ENCODE peak calls at places on chromosome 15, in four cellular contexts. G is heart left ventricle, S is PC-3, C is progenitor cell of endocrine pancreas. D is an unnamed sample.

GRCh38 chr15:57557810-57558209 is 33.9 kb upstream of the MYZAP start:
- DNase-seq in G (no peak), S (no peak), C (no peak), D (no peak)

GRCh38 chr15:41233367-41233771 is 2.3 kb downstream of the CHP1 start:
- DNase-seq in G (no peak), S (peak; percentile 78), C (no peak), D (peak; percentile 68)

GRCh38 chr15:72077950-72078349 is 40.0 kb downstream of the MYO9A start:
- DNase-seq in G (no peak), S (no peak), C (no peak), D (no peak)

GRCh38 chr15:89338036-89338435 is 3.4 kb upstream of the POLG start:
- DNase-seq in G (no peak), S (no peak), C (no peak), D (no peak)

GRCh38 chr15:89457086-89457485 is 39.3 kb downstream of the RHCG start:
- DNase-seq in G (no peak), S (peak; percentile 54), C (no peak), D (peak; percentile 28)

GRCh38 chr15:98804057-98804380 is 155.7 kb downstream of the IGF1R start:
- DNase-seq in G (no peak), S (peak; percentile 14), C (no peak), D (no peak)

GRCh38 chr15:85584791-85585360 is 204.5 kb downstream of the AKAP13 start:
- DNase-seq in G (no peak), S (no peak), C (no peak), D (no peak)

GRCh38 chr15:85646538-85647091 is 148.1 kb downstream of the KLHL25 start:
- DNase-seq in G (no peak), S (no peak), C (no peak), D (peak; percentile 78)

GRCh38 chr15:67225336-67225735 is 29.1 kb downstream of the AAGAB start:
- DNase-seq in G (no peak), S (peak; percentile 42), C (no peak), D (peak; percentile 54)

GRCh38 chr15:29938701-29939340 is 116.6 kb upstream of the TJP1 start:
- DNase-seq in G (no peak), S (peak; percentile 52), C (no peak), D (no peak)

GRCh38 chr15:65028921-65029735 is at the start of gene MTFMT:
- DNase-seq in G (peak; percentile 94), S (peak; percentile 71), C (peak; percentile 87), D (peak; percentile 62)
- TF ChIP-seq CTCF in G (no peak), S (no peak), C (peak; percentile 20), D (peak; percentile 21)

GRCh38 chr15:33021806-33022389 is 172.6 kb downstream of the FMN1 start:
- DNase-seq in G (no peak), S (peak; percentile 85), C (no peak), D (peak; percentile 61)
- TF ChIP-seq CTCF in G (peak; percentile 47), S (peak; percentile 89), C (peak; percentile 72), D (peak; percentile 87)

GRCh38 chr15:78992416-78993256 is 47.8 kb upstream of the CTSH start:
- DNase-seq in G (no peak), S (no peak), C (no peak), D (no peak)
- TF ChIP-seq CTCF in G (no peak), S (no peak), C (no peak), D (no peak)

GRCh38 chr15:62554164-62554563 is 389.1 kb upstream of the C2CD4B start:
- DNase-seq in G (no peak), S (no peak), C (no peak), D (no peak)

GRCh38 chr15:62547584-62547983 is 382.5 kb upstream of the C2CD4B start:
- DNase-seq in G (no peak), S (no peak), C (no peak), D (no peak)

GRCh38 chr15:62544446-62544845 is 379.4 kb upstream of the C2CD4B start:
- DNase-seq in G (no peak), S (no peak), C (no peak), D (no peak)

GRCh38 chr15:62545392-62546227 is 380.5 kb upstream of the C2CD4B start:
- DNase-seq in G (peak; percentile 49), S (peak; percentile 30), C (no peak), D (peak; percentile 29)

GRCh38 chr15:62549345-62549970 is 384.4 kb upstream of the C2CD4B start:
- DNase-seq in G (no peak), S (peak; percentile 48), C (no peak), D (peak; percentile 26)
- TF ChIP-seq CTCF in G (peak; percentile 30), S (peak; percentile 70), C (peak; percentile 59), D (peak; percentile 71)

D was measured in HFFc6.